ENCODE peak calls at places on chromosomes 11 and 22, in eight cellular contexts. One of them, this sample, is unnamed.

GRCh38 chr11:76281558-76281906 is 75.2 kb upstream of the WNT11 start:
- DNase-seq in lower leg skin: no peak
- DNase-seq in GM20000: no peak
- DNase-seq in suprapubic skin: no peak
- DNase-seq in PC-9: no peak
- DNase-seq in astrocyte of the spinal cord: no peak
- DNase-seq in HL-60: no peak
- DNase-seq in CD4-positive, alpha-beta T cell: no peak
- DNase-seq in this sample: no peak

GRCh38 chr22:35312198-35313059 is 12.7 kb downstream of the TOM1 start:
- DNase-seq in GM20000: no peak
- DNase-seq in CD4-positive, alpha-beta T cell: no peak
- DNase-seq in suprapubic skin: peak; percentile 69
- DNase-seq in PC-9: peak; percentile 99
- DNase-seq in astrocyte of the spinal cord: peak; percentile 56
- DNase-seq in HL-60: no peak
- DNase-seq in lower leg skin: no peak
- DNase-seq in this sample: no peak

GRCh38 chr22:48318575-48319320 is 1508.9 kb downstream of the BRD1 start:
- DNase-seq in CD4-positive, alpha-beta T cell: no peak
- DNase-seq in astrocyte of the spinal cord: no peak
- DNase-seq in lower leg skin: no peak
- DNase-seq in PC-9: no peak
- DNase-seq in suprapubic skin: peak; percentile 71
- DNase-seq in HL-60: no peak
- DNase-seq in GM20000: no peak
- DNase-seq in this sample: no peak

GRCh38 chr22:29032014-29032475 is 29.6 kb downstream of the C22orf31 start:
- DNase-seq in lower leg skin: no peak
- DNase-seq in suprapubic skin: no peak
- DNase-seq in PC-9: no peak
- DNase-seq in GM20000: no peak
- DNase-seq in astrocyte of the spinal cord: no peak
- DNase-seq in CD4-positive, alpha-beta T cell: no peak
- DNase-seq in HL-60: no peak
- DNase-seq in this sample: no peak

GRCh38 chr11:92703431-92703830 is 266.0 kb upstream of the MTNR1B start:
- DNase-seq in GM20000: no peak
- DNase-seq in astrocyte of the spinal cord: peak; percentile 68
- DNase-seq in PC-9: no peak
- DNase-seq in suprapubic skin: no peak
- DNase-seq in HL-60: no peak
- DNase-seq in lower leg skin: no peak
- DNase-seq in CD4-positive, alpha-beta T cell: no peak
- DNase-seq in this sample: no peak

GRCh38 chr11:65471410-65471762 is 27.5 kb upstream of the MALAT1 start:
- DNase-seq in GM20000: no peak
- DNase-seq in lower leg skin: no peak
- DNase-seq in CD4-positive, alpha-beta T cell: no peak
- DNase-seq in HL-60: peak; percentile 78
- DNase-seq in PC-9: peak; percentile 61
- DNase-seq in astrocyte of the spinal cord: peak; percentile 61
- DNase-seq in suprapubic skin: no peak
- DNase-seq in this sample: peak; percentile 56

GRCh38 chr11:82494988-82495432 is 238.7 kb downstream of the FAM181B start:
- DNase-seq in GM20000: no peak
- DNase-seq in CD4-positive, alpha-beta T cell: no peak
- DNase-seq in lower leg skin: no peak
- DNase-seq in astrocyte of the spinal cord: no peak
- DNase-seq in suprapubic skin: no peak
- DNase-seq in PC-9: no peak
- DNase-seq in HL-60: peak; percentile 2
- DNase-seq in this sample: no peak

GRCh38 chr11:21121991-21122390 is 452.6 kb downstream of the NELL1 start:
- DNase-seq in CD4-positive, alpha-beta T cell: no peak
- DNase-seq in PC-9: no peak
- DNase-seq in GM20000: no peak
- DNase-seq in lower leg skin: no peak
- DNase-seq in HL-60: no peak
- DNase-seq in astrocyte of the spinal cord: no peak
- DNase-seq in suprapubic skin: no peak
- DNase-seq in this sample: no peak

GRCh38 chr11:91947215-91947614 is 277.4 kb upstream of the FAT3 start:
- DNase-seq in CD4-positive, alpha-beta T cell: no peak
- DNase-seq in lower leg skin: peak; percentile 32
- DNase-seq in PC-9: peak; percentile 77
- DNase-seq in astrocyte of the spinal cord: peak; percentile 78
- DNase-seq in suprapubic skin: no peak
- DNase-seq in GM20000: no peak
- DNase-seq in HL-60: no peak
- DNase-seq in this sample: no peak

GRCh38 chr22:23827351-23827995 is 11.3 kb downstream of the DERL3 start:
- DNase-seq in PC-9: no peak
- DNase-seq in GM20000: no peak
- DNase-seq in astrocyte of the spinal cord: no peak
- DNase-seq in HL-60: no peak
- DNase-seq in CD4-positive, alpha-beta T cell: no peak
- DNase-seq in suprapubic skin: no peak
- DNase-seq in lower leg skin: no peak
- DNase-seq in this sample: no peak

GRCh38 chr11:66131937-66132632 is 62.0 kb downstream of the PACS1 start:
- DNase-seq in PC-9: no peak
- DNase-seq in CD4-positive, alpha-beta T cell: no peak
- DNase-seq in lower leg skin: no peak
- DNase-seq in astrocyte of the spinal cord: no peak
- DNase-seq in HL-60: no peak
- DNase-seq in suprapubic skin: no peak
- DNase-seq in GM20000: no peak
- DNase-seq in this sample: no peak

GRCh38 chr11:44785856-44786606 is 59.3 kb downstream of the TSPAN18 start:
- DNase-seq in lower leg skin: no peak
- DNase-seq in astrocyte of the spinal cord: no peak
- DNase-seq in suprapubic skin: no peak
- DNase-seq in CD4-positive, alpha-beta T cell: no peak
- DNase-seq in HL-60: no peak
- DNase-seq in GM20000: no peak
- DNase-seq in PC-9: no peak
- DNase-seq in this sample: peak; percentile 46

GRCh38 chr11:134654161-134654915 is 242.3 kb upstream of the B3GAT1 start:
- DNase-seq in CD4-positive, alpha-beta T cell: no peak
- DNase-seq in PC-9: no peak
- DNase-seq in lower leg skin: peak; percentile 7
- DNase-seq in astrocyte of the spinal cord: no peak
- DNase-seq in suprapubic skin: peak; percentile 59
- DNase-seq in GM20000: no peak
- DNase-seq in HL-60: no peak
- DNase-seq in this sample: no peak

GRCh38 chr22:38843716-38844660 is at the start of gene NPTXR:
- DNase-seq in CD4-positive, alpha-beta T cell: peak; percentile 25
- DNase-seq in GM20000: peak; percentile 47
- DNase-seq in HL-60: no peak
- DNase-seq in suprapubic skin: no peak
- DNase-seq in astrocyte of the spinal cord: no peak
- DNase-seq in lower leg skin: no peak
- DNase-seq in PC-9: no peak
- DNase-seq in this sample: peak; percentile 50

GRCh38 chr11:12413141-12414055 is 36.0 kb downstream of the PARVA start:
- DNase-seq in PC-9: no peak
- DNase-seq in astrocyte of the spinal cord: no peak
- DNase-seq in lower leg skin: no peak
- DNase-seq in CD4-positive, alpha-beta T cell: no peak
- DNase-seq in HL-60: no peak
- DNase-seq in suprapubic skin: no peak
- DNase-seq in GM20000: no peak
- DNase-seq in this sample: no peak

GRCh38 chr11:9664276-9665171 is 647 bp downstream of the SWAP70 start:
- DNase-seq in GM20000: peak; percentile 52
- DNase-seq in astrocyte of the spinal cord: peak; percentile 67
- DNase-seq in PC-9: no peak
- DNase-seq in CD4-positive, alpha-beta T cell: no peak
- DNase-seq in suprapubic skin: peak; percentile 87
- DNase-seq in lower leg skin: peak; percentile 41
- DNase-seq in HL-60: peak; percentile 49
- DNase-seq in this sample: peak; percentile 9

GRCh38 chr11:30585067-30585891 is 874 bp downstream of the MPPED2 start:
- DNase-seq in CD4-positive, alpha-beta T cell: no peak
- DNase-seq in lower leg skin: no peak
- DNase-seq in astrocyte of the spinal cord: no peak
- DNase-seq in HL-60: no peak
- DNase-seq in PC-9: no peak
- DNase-seq in suprapubic skin: peak; percentile 80
- DNase-seq in GM20000: peak; percentile 53
- DNase-seq in this sample: peak; percentile 46

GRCh38 chr22:45553333-45554039 is 50.8 kb downstream of the FBLN1 start:
- DNase-seq in GM20000: peak; percentile 76
- DNase-seq in PC-9: peak; percentile 35
- DNase-seq in lower leg skin: peak; percentile 72
- DNase-seq in CD4-positive, alpha-beta T cell: peak; percentile 32
- DNase-seq in suprapubic skin: no peak
- DNase-seq in HL-60: peak; percentile 58
- DNase-seq in astrocyte of the spinal cord: peak; percentile 92
- DNase-seq in this sample: peak; percentile 87

GRCh38 chr11:60860943-60861342 is 5.2 kb upstream of the PTGDR2 start:
- DNase-seq in GM20000: no peak
- DNase-seq in astrocyte of the spinal cord: peak; percentile 67
- DNase-seq in suprapubic skin: peak; percentile 38
- DNase-seq in PC-9: no peak
- DNase-seq in lower leg skin: no peak
- DNase-seq in CD4-positive, alpha-beta T cell: no peak
- DNase-seq in HL-60: no peak
- DNase-seq in this sample: no peak

GRCh38 chr22:25668437-25668836 is 73.6 kb upstream of the MYO18B start:
- DNase-seq in HL-60: no peak
- DNase-seq in PC-9: no peak
- DNase-seq in lower leg skin: no peak
- DNase-seq in suprapubic skin: no peak
- DNase-seq in CD4-positive, alpha-beta T cell: no peak
- DNase-seq in astrocyte of the spinal cord: peak; percentile 65
- DNase-seq in GM20000: no peak
- DNase-seq in this sample: no peak

GRCh38 chr22:41612626-41613025 is 8.2 kb downstream of the DESI1 start:
- DNase-seq in PC-9: no peak
- DNase-seq in astrocyte of the spinal cord: no peak
- DNase-seq in lower leg skin: no peak
- DNase-seq in suprapubic skin: no peak
- DNase-seq in CD4-positive, alpha-beta T cell: no peak
- DNase-seq in HL-60: no peak
- DNase-seq in GM20000: no peak
- DNase-seq in this sample: no peak

GRCh38 chr11:131491503-131491902 is 121.1 kb downstream of the NTM start:
- DNase-seq in suprapubic skin: no peak
- DNase-seq in HL-60: no peak
- DNase-seq in GM20000: no peak
- DNase-seq in PC-9: no peak
- DNase-seq in astrocyte of the spinal cord: no peak
- DNase-seq in CD4-positive, alpha-beta T cell: no peak
- DNase-seq in lower leg skin: no peak
- DNase-seq in this sample: no peak

DNA sequence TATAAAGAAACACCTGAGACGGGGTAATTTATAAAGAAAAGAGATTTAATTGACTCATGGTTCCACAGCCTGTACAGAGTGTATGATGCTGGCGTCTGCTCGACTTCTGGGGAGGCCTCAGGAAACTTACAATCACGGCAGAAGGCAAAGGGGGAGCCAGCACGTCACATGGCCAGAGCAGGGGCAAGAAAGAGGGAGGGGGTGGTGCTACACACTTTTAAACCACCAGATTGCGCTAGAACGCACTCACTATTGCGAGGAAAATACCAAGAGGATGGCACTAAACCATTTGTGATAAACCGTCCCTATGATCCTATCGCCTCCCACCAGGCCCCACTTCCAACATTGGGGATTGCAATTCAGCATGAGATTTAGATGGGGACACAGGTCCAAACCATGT is 79.7 kb upstream of the CARD18 start:
- DNase-seq in PC-9: no peak
- DNase-seq in lower leg skin: no peak
- DNase-seq in GM20000: no peak
- DNase-seq in CD4-positive, alpha-beta T cell: no peak
- DNase-seq in HL-60: no peak
- DNase-seq in suprapubic skin: no peak
- DNase-seq in astrocyte of the spinal cord: no peak
- DNase-seq in this sample: no peak
- TF ChIP-seq CTCF in PC-9: no peak
- TF ChIP-seq CTCF in lower leg skin: no peak
- TF ChIP-seq CTCF in GM20000: no peak
- TF ChIP-seq CTCF in CD4-positive, alpha-beta T cell: no peak
- TF ChIP-seq CTCF in HL-60: no peak
- TF ChIP-seq CTCF in suprapubic skin: no peak
- TF ChIP-seq CTCF in astrocyte of the spinal cord: no peak
- TF ChIP-seq CTCF in this sample: no peak

GRCh38 chr11:63670738-63671321 is 346 bp downstream of the ATL3 start:
- DNase-seq in PC-9: peak; percentile 42
- DNase-seq in GM20000: peak; percentile 70
- DNase-seq in astrocyte of the spinal cord: no peak
- DNase-seq in HL-60: peak; percentile 49
- DNase-seq in suprapubic skin: no peak
- DNase-seq in lower leg skin: peak; percentile 37
- DNase-seq in CD4-positive, alpha-beta T cell: peak; percentile 3
- DNase-seq in this sample: peak; percentile 45
- TF ChIP-seq CTCF in PC-9: peak; percentile 52
- TF ChIP-seq CTCF in GM20000: peak; percentile 61
- TF ChIP-seq CTCF in astrocyte of the spinal cord: peak; percentile 56
- TF ChIP-seq CTCF in HL-60: peak; percentile 16
- TF ChIP-seq CTCF in suprapubic skin: no peak
- TF ChIP-seq CTCF in lower leg skin: no peak
- TF ChIP-seq CTCF in CD4-positive, alpha-beta T cell: no peak
- TF ChIP-seq CTCF in this sample: no peak

GRCh38 chr11:133576351-133576750 is 44.0 kb upstream of the OPCML start:
- DNase-seq in astrocyte of the spinal cord: no peak
- DNase-seq in lower leg skin: no peak
- DNase-seq in PC-9: no peak
- DNase-seq in CD4-positive, alpha-beta T cell: no peak
- DNase-seq in suprapubic skin: no peak
- DNase-seq in HL-60: no peak
- DNase-seq in GM20000: no peak
- DNase-seq in this sample: no peak
- TF ChIP-seq CTCF in astrocyte of the spinal cord: no peak
- TF ChIP-seq CTCF in lower leg skin: no peak
- TF ChIP-seq CTCF in PC-9: no peak
- TF ChIP-seq CTCF in CD4-positive, alpha-beta T cell: no peak
- TF ChIP-seq CTCF in suprapubic skin: no peak
- TF ChIP-seq CTCF in HL-60: no peak
- TF ChIP-seq CTCF in GM20000: no peak
- TF ChIP-seq CTCF in this sample: peak; percentile 51

DNA sequence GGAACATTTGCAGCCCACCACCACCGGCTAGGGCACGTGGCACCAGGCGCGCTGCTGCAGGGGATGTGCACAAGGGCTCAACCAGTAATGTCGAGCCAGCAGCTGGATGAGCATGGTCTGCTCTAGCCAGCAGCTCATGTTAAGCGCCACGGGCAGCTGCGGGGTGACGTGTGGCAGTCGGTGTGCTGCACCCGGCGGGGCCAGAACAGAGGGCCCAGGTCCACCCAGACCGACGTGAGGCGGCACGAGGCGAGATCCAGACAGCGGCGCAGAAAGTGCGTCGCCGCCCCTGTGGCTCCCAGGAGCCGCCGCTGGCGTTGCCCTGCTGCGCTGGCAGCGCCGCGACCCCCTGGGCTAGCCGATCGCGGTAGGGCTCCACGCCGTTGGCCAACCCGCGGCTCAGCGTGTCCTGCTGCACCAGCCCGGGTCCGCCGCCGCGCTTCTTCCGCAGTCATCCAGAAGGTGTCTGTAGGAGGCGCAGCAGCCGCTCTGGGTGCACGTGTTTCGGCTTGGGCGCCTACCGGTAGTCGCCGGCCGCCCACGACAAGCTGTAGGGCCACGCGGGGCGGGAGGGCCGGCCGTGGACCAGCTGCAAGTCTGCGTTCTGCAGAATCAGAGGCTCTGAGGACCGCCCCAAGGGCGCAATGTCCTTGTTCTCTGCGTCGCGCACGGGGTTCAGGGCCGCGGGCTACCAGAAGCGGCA is 4.6 kb upstream of the GALR3 start:
- DNase-seq in HL-60: peak; percentile 73
- DNase-seq in suprapubic skin: no peak
- DNase-seq in PC-9: no peak
- DNase-seq in astrocyte of the spinal cord: peak; percentile 49
- DNase-seq in CD4-positive, alpha-beta T cell: peak; percentile 57
- DNase-seq in lower leg skin: no peak
- DNase-seq in GM20000: peak; percentile 89
- DNase-seq in this sample: peak; percentile 69
- TF ChIP-seq CTCF in HL-60: no peak
- TF ChIP-seq CTCF in suprapubic skin: peak; percentile 7
- TF ChIP-seq CTCF in PC-9: no peak
- TF ChIP-seq CTCF in astrocyte of the spinal cord: peak; percentile 37
- TF ChIP-seq CTCF in CD4-positive, alpha-beta T cell: no peak
- TF ChIP-seq CTCF in lower leg skin: no peak
- TF ChIP-seq CTCF in GM20000: peak; percentile 33
- TF ChIP-seq CTCF in this sample: no peak